ENCODE peak calls at places on chromosomes 6 and 20, in nine cellular contexts. Z, O, P, R, F, I, N, B and K are unnamed samples.

GRCh38 chr20:11918280-11918952 is 723 bp downstream of the BTBD3 start:
- DNase-seq in Z (no peak), O (no peak), P (no peak), R (no peak), F (no peak), I (no peak), N (no peak), B (no peak), K (no peak)

GRCh38 chr6:19851273-19852089 is 14.3 kb downstream of the ID4 start:
- DNase-seq in Z (no peak), O (peak), P (peak), R (no peak), F (peak), I (peak), N (peak), B (no peak), K (peak)

GRCh38 chr20:43096471-43096870 is 93.2 kb downstream of the PTPRT start:
- DNase-seq in Z (no peak), O (peak), P (no peak), R (no peak), F (no peak), I (no peak), N (no peak), B (no peak), K (no peak)

GRCh38 chr6:138972226-138972665 is 15.8 kb downstream of the REPS1 start:
- DNase-seq in Z (no peak), O (no peak), P (no peak), R (no peak), F (no peak), I (peak), N (no peak), B (no peak), K (peak)

GRCh38 chr6:27591660-27592059 is 118.8 kb upstream of the ZNF184 start:
- DNase-seq in Z (no peak), O (no peak), P (peak), R (no peak), F (no peak), I (no peak), N (peak), B (no peak), K (peak)

GRCh38 chr20:1423625-1424106 is 30.8 kb upstream of the FKBP1A start:
- DNase-seq in Z (no peak), O (peak), P (peak), R (no peak), F (no peak), I (peak), N (peak), B (peak), K (peak)

GRCh38 chr6:19210849-19211590 is 626.1 kb upstream of the ID4 start:
- DNase-seq in Z (no peak), O (peak), P (peak), R (no peak), F (peak), I (no peak), N (peak), B (no peak), K (no peak)

GRCh38 chr6:169700296-169700695 is 1.5 kb downstream of the WDR27 start:
- DNase-seq in Z (no peak), O (no peak), P (no peak), R (no peak), F (no peak), I (peak), N (no peak), B (no peak), K (peak)

GRCh38 chr6:149560736-149561135 is 5.4 kb upstream of the GINM1 start:
- DNase-seq in Z (no peak), O (no peak), P (peak), R (no peak), F (no peak), I (peak), N (peak), B (no peak), K (peak)

GRCh38 chr6:106102034-106102433 is 15.9 kb downstream of the PRDM1 start:
- DNase-seq in Z (no peak), O (no peak), P (no peak), R (no peak), F (peak), I (no peak), N (no peak), B (no peak), K (no peak)

GRCh38 chr6:160810238-160810637 is 108.2 kb downstream of the PLG start:
- DNase-seq in Z (no peak), O (no peak), P (no peak), R (no peak), F (no peak), I (no peak), N (no peak), B (no peak), K (no peak)

GRCh38 chr6:169097336-169098052 is 156.2 kb downstream of the THBS2 start:
- DNase-seq in Z (no peak), O (no peak), P (no peak), R (no peak), F (no peak), I (peak), N (no peak), B (no peak), K (peak)

GRCh38 chr6:13526718-13527668 is 39.6 kb upstream of the GFOD1 start:
- DNase-seq in Z (no peak), O (no peak), P (peak), R (no peak), F (peak), I (peak), N (peak), B (peak), K (no peak)

GRCh38 chr6:16602035-16602434 is 159.2 kb downstream of the ATXN1 start:
- DNase-seq in Z (no peak), O (no peak), P (no peak), R (no peak), F (peak), I (no peak), N (no peak), B (no peak), K (no peak)

GRCh38 chr20:50762435-50763201 is 31.2 kb downstream of the PARD6B start:
- DNase-seq in Z (no peak), O (peak), P (no peak), R (peak), F (no peak), I (peak), N (no peak), B (peak), K (no peak)

GRCh38 chr6:107361568-107362270 is 97.6 kb downstream of the PDSS2 start:
- DNase-seq in Z (no peak), O (peak), P (no peak), R (no peak), F (no peak), I (peak), N (no peak), B (no peak), K (peak)

GRCh38 chr6:86723131-86723530 is 214.2 kb upstream of the HTR1E start:
- DNase-seq in Z (no peak), O (no peak), P (no peak), R (no peak), F (no peak), I (no peak), N (no peak), B (no peak), K (no peak)

GRCh38 chr6:111606620-111607115 is 990 bp upstream of the TRAF3IP2 start:
- DNase-seq in Z (no peak), O (no peak), P (no peak), R (no peak), F (no peak), I (no peak), N (no peak), B (no peak), K (peak)

GRCh38 chr20:64162239-64162621 is 2.0 kb upstream of the MYT1 start:
- DNase-seq in Z (no peak), O (no peak), P (no peak), R (no peak), F (no peak), I (no peak), N (no peak), B (no peak), K (no peak)

GRCh38 chr6:148513145-148514071 is 170.8 kb downstream of the SASH1 start:
- DNase-seq in Z (no peak), O (no peak), P (no peak), R (no peak), F (no peak), I (no peak), N (no peak), B (no peak), K (peak)